ENCODE peak calls at places on chromosomes 11 and 22, in nine cellular contexts. J is ELF-1; L is GM13977; D is lung; X is activated naive CD8-positive, alpha-beta T cell treated with anti-CD3 and anti-CD28 coated beads for 36 hours; Q is fibroblast of gingiva; I is iris pigment epithelial cell; O is PC-3; P is AG10803. F is an unnamed sample.

GRCh38 chr11:130413383-130414106 is 14.9 kb downstream of the ADAMTS8 start:
- DNase-seq in J (no peak), L (no peak), D (no peak), X (no peak), Q (peak; percentile 88), I (peak; percentile 75), O (peak; percentile 97), P (peak; percentile 91), F (no peak)

GRCh38 chr22:49540571-49541450 is 286.9 kb downstream of the BRD1 start:
- DNase-seq in J (no peak), L (no peak), D (no peak), X (no peak), Q (no peak), I (no peak), O (no peak), P (no peak), F (no peak)

GRCh38 chr22:41367680-41368542 is 13.8 kb upstream of the TEF start:
- DNase-seq in J (peak; percentile 56), L (no peak), D (peak; percentile 74), X (no peak), Q (no peak), I (peak; percentile 67), O (no peak), P (peak; percentile 72), F (no peak)

GRCh38 chr11:123195182-123196059 is at the start of gene CLMP:
- DNase-seq in J (peak; percentile 68), L (peak; percentile 43), D (peak; percentile 41), X (no peak), Q (peak; percentile 79), I (peak; percentile 72), O (peak; percentile 62), P (peak; percentile 66), F (no peak)

GRCh38 chr11:11850668-11851067 is 8.9 kb downstream of the USP47 start:
- DNase-seq in J (no peak), L (no peak), D (no peak), X (no peak), Q (no peak), I (no peak), O (no peak), P (no peak), F (no peak)

GRCh38 chr22:42803454-42803853 is 53.6 kb downstream of the ARFGAP3 start:
- DNase-seq in J (no peak), L (no peak), D (no peak), X (no peak), Q (no peak), I (no peak), O (no peak), P (no peak), F (no peak)

GRCh38 chr11:106072804-106073203 is 4.3 kb downstream of the KBTBD3 start:
- DNase-seq in J (no peak), L (no peak), D (no peak), X (no peak), Q (no peak), I (no peak), O (no peak), P (no peak), F (no peak)

GRCh38 chr11:34640050-34640971 is 19.4 kb downstream of the EHF start:
- DNase-seq in J (peak; percentile 89), L (no peak), D (peak; percentile 84), X (no peak), Q (no peak), I (peak; percentile 32), O (peak; percentile 95), P (no peak), F (no peak)

GRCh38 chr11:11567862-11568650 is 53.7 kb downstream of the GALNT18 start:
- DNase-seq in J (no peak), L (no peak), D (no peak), X (peak; percentile 23), Q (no peak), I (no peak), O (peak; percentile 59), P (no peak), F (no peak)

GRCh38 chr11:77063407-77063806 is 3.4 kb upstream of the CAPN5 start:
- DNase-seq in J (no peak), L (no peak), D (no peak), X (no peak), Q (no peak), I (no peak), O (no peak), P (no peak), F (no peak)

GRCh38 chr11:78048561-78048960 is 15.1 kb upstream of the THRSP start:
- DNase-seq in J (no peak), L (no peak), D (no peak), X (no peak), Q (no peak), I (no peak), O (no peak), P (no peak), F (no peak)

GRCh38 chr11:12226093-12226492 is 115.7 kb downstream of the MICAL2 start:
- DNase-seq in J (no peak), L (no peak), D (no peak), X (no peak), Q (no peak), I (no peak), O (no peak), P (no peak), F (no peak)

GRCh38 chr11:68263444-68264035 is 8.2 kb downstream of the C11orf24 start:
- DNase-seq in J (no peak), L (no peak), D (no peak), X (no peak), Q (no peak), I (no peak), O (no peak), P (peak; percentile 37), F (no peak)

GRCh38 chr22:29867260-29867659 is 15.7 kb upstream of the MTMR3 start:
- DNase-seq in J (no peak), L (no peak), D (no peak), X (no peak), Q (no peak), I (no peak), O (no peak), P (no peak), F (no peak)

GRCh38 chr11:1576825-1577224 is 4.8 kb upstream of the DUSP8 start:
- DNase-seq in J (no peak), L (no peak), D (no peak), X (no peak), Q (no peak), I (no peak), O (no peak), P (no peak), F (no peak)

GRCh38 chr11:1982908-1983600 is 14.6 kb downstream of the H19 start:
- DNase-seq in J (no peak), L (no peak), D (no peak), X (no peak), Q (no peak), I (no peak), O (no peak), P (no peak), F (no peak)

GRCh38 chr22:29716814-29717213 is 3.0 kb upstream of the CABP7 start:
- DNase-seq in J (peak; percentile 88), L (peak; percentile 70), D (peak; percentile 51), X (peak; percentile 30), Q (peak; percentile 58), I (peak; percentile 75), O (peak; percentile 69), P (peak; percentile 65), F (peak; percentile 57)

GRCh38 chr22:39306456-39307361 is 12.7 kb downstream of the RPL3 start:
- DNase-seq in J (peak; percentile 66), L (peak; percentile 66), D (no peak), X (peak; percentile 42), Q (no peak), I (peak; percentile 44), O (peak; percentile 35), P (no peak), F (peak; percentile 30)

GRCh38 chr11:44561275-44561781 is 4.1 kb upstream of the CD82 start:
- DNase-seq in J (no peak), L (no peak), D (no peak), X (no peak), Q (no peak), I (no peak), O (peak; percentile 33), P (no peak), F (no peak)

GRCh38 chr11:110199184-110199981 is 97.0 kb downstream of the RDX start:
- DNase-seq in J (no peak), L (no peak), D (peak; percentile 27), X (no peak), Q (peak; percentile 32), I (peak; percentile 92), O (peak; percentile 30), P (no peak), F (no peak)

GRCh38 chr11:126355926-126356897 is 726 bp downstream of the ST3GAL4 start:
- DNase-seq in J (peak; percentile 38), L (no peak), D (no peak), X (peak; percentile 31), Q (peak; percentile 83), I (peak; percentile 48), O (peak; percentile 31), P (peak; percentile 49), F (peak; percentile 60)

GRCh38 chr22:44549021-44549420 is 51.0 kb upstream of the RTL6 start:
- DNase-seq in J (no peak), L (no peak), D (no peak), X (no peak), Q (no peak), I (no peak), O (no peak), P (no peak), F (no peak)

GRCh38 chr11:69807416-69807815 is 11.8 kb downstream of the FGF3 start:
- DNase-seq in J (no peak), L (no peak), D (no peak), X (no peak), Q (no peak), I (no peak), O (peak; percentile 21), P (no peak), F (no peak)

GRCh38 chr11:29293825-29294224 is 723.0 kb downstream of the KCNA4 start:
- DNase-seq in J (no peak), L (peak; percentile 9), D (no peak), X (no peak), Q (peak; percentile 43), I (peak; percentile 96), O (peak; percentile 84), P (peak; percentile 72), F (no peak)

GRCh38 chr11:70073881-70074371 is 4.2 kb upstream of the ANO1 start:
- DNase-seq in J (peak; percentile 39), L (peak; percentile 79), D (no peak), X (peak; percentile 14), Q (no peak), I (peak; percentile 26), O (peak; percentile 57), P (no peak), F (no peak)

GRCh38 chr22:47392729-47393128 is 630.3 kb downstream of the TBC1D22A start:
- DNase-seq in J (no peak), L (no peak), D (no peak), X (no peak), Q (no peak), I (no peak), O (no peak), P (no peak), F (no peak)

GRCh38 chr11:72727521-72727920 is 24.7 kb downstream of the ARAP1 start:
- DNase-seq in J (no peak), L (no peak), D (no peak), X (no peak), Q (no peak), I (no peak), O (no peak), P (no peak), F (no peak)

GRCh38 chr22:50561401-50562074 is 1.2 kb downstream of the SYCE3 start:
- DNase-seq in J (no peak), L (no peak), D (no peak), X (no peak), Q (no peak), I (no peak), O (no peak), P (no peak), F (no peak)

GRCh38 chr11:81368192-81368591 is 1365.5 kb downstream of the FAM181B start:
- DNase-seq in J (no peak), L (no peak), D (no peak), X (no peak), Q (no peak), I (no peak), O (no peak), P (no peak), F (no peak)

GRCh38 chr22:16586170-16586569 is 6.4 kb downstream of the CCT8L2 start:
- DNase-seq in J (no peak), L (no peak), D (no peak), X (no peak), Q (no peak), I (no peak), O (no peak), P (no peak), F (no peak)

GRCh38 chr22:41482319-41482935 is 13.5 kb downstream of the ACO2 start:
- DNase-seq in J (no peak), L (no peak), D (no peak), X (no peak), Q (no peak), I (peak; percentile 69), O (no peak), P (peak; percentile 70), F (no peak)

F was measured in DND-41.